ENCODE peak calls at places on chromosomes 16 and 17, in five cellular contexts. One of them, this sample, is unnamed.
A peak's percentile ranks its signal among the peaks of the same experiment; 100 is the strongest.

GRCh38 chr16:83989300-83989699 is 21.3 kb downstream of the NECAB2 start:
- DNase-seq in cardiac muscle cell: no peak
- DNase-seq in A549: no peak
- DNase-seq in CD8-positive, alpha-beta T cell: no peak
- DNase-seq in heart right ventricle: no peak
- DNase-seq in this sample: no peak

GRCh38 chr17:74646231-74646630 is 22.7 kb upstream of the CD300E start:
- DNase-seq in cardiac muscle cell: no peak
- DNase-seq in A549: peak; percentile 62
- DNase-seq in CD8-positive, alpha-beta T cell: no peak
- DNase-seq in heart right ventricle: no peak
- DNase-seq in this sample: no peak

GRCh38 chr17:83082899-83083367 is 3.5 kb downstream of the METRNL start:
- DNase-seq in cardiac muscle cell: no peak
- DNase-seq in A549: no peak
- DNase-seq in CD8-positive, alpha-beta T cell: no peak
- DNase-seq in heart right ventricle: no peak
- DNase-seq in this sample: no peak

GRCh38 chr17:81957691-81958432 is 3.1 kb downstream of the NOTUM start:
- DNase-seq in cardiac muscle cell: no peak
- DNase-seq in A549: no peak
- DNase-seq in CD8-positive, alpha-beta T cell: no peak
- DNase-seq in heart right ventricle: no peak
- DNase-seq in this sample: no peak

GRCh38 chr17:62162898-62163297 is 97.8 kb upstream of the MED13 start:
- DNase-seq in cardiac muscle cell: no peak
- DNase-seq in A549: no peak
- DNase-seq in CD8-positive, alpha-beta T cell: no peak
- DNase-seq in heart right ventricle: no peak
- DNase-seq in this sample: no peak

GRCh38 chr17:38510424-38511125 is 82.3 kb downstream of the ARHGAP23 start:
- DNase-seq in cardiac muscle cell: peak; percentile 81
- DNase-seq in A549: no peak
- DNase-seq in CD8-positive, alpha-beta T cell: no peak
- DNase-seq in heart right ventricle: no peak
- DNase-seq in this sample: no peak

GRCh38 chr17:66190738-66191606 is 961 bp downstream of the CEP112 start:
- DNase-seq in cardiac muscle cell: peak; percentile 24
- DNase-seq in A549: peak; percentile 16
- DNase-seq in CD8-positive, alpha-beta T cell: no peak
- DNase-seq in heart right ventricle: peak; percentile 7
- DNase-seq in this sample: no peak

GRCh38 chr17:4833941-4834501 is 881 bp downstream of the MINK1 start:
- DNase-seq in cardiac muscle cell: peak; percentile 58
- DNase-seq in A549: peak; percentile 26
- DNase-seq in CD8-positive, alpha-beta T cell: no peak
- DNase-seq in heart right ventricle: peak; percentile 38
- DNase-seq in this sample: peak; percentile 32

GRCh38 chr16:10113248-10113647 is 69.0 kb downstream of the GRIN2A start:
- DNase-seq in cardiac muscle cell: no peak
- DNase-seq in A549: no peak
- DNase-seq in CD8-positive, alpha-beta T cell: no peak
- DNase-seq in heart right ventricle: no peak
- DNase-seq in this sample: no peak

GRCh38 chr17:57370583-57370982 is 114.3 kb downstream of the MSI2 start:
- DNase-seq in cardiac muscle cell: no peak
- DNase-seq in A549: no peak
- DNase-seq in CD8-positive, alpha-beta T cell: no peak
- DNase-seq in heart right ventricle: no peak
- DNase-seq in this sample: no peak
- H3K27ac ChIP-seq in cardiac muscle cell: peak overlapping the region; percentile 48
- H3K27ac ChIP-seq in A549: peak overlapping the region; percentile 88
- H3K27ac ChIP-seq in CD8-positive, alpha-beta T cell: no peak overlapping the region
- H3K27ac ChIP-seq in heart right ventricle: no peak overlapping the region
- H3K27ac ChIP-seq in this sample: no peak overlapping the region

DNA sequence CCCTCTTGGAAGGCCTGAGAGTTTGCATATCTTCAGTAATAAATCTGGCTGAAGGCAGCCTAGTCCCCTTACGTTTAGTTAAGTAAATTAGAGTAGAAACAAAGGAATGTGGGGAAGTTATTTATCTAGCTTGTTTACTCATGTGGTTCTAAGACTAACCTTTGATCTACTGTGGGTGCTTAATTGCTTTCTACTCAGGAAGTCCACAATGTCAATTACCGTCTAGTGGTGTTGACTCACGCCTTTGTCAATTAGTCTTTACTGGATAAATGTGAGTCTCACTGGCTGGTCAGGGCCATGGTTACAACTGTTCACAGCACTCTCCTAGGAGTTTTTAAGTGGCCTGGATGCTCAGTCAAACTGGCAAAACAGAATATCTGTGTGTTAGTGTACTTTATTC is 2338.4 kb downstream of the TP53TG3F start:
- DNase-seq in cardiac muscle cell: no peak
- DNase-seq in A549: no peak
- DNase-seq in CD8-positive, alpha-beta T cell: no peak
- DNase-seq in heart right ventricle: no peak
- DNase-seq in this sample: no peak
- H3K9me3 ChIP-seq in cardiac muscle cell: no peaks in the 10 kb centered on the region
- H3K9me3 ChIP-seq in A549: no peaks in the 10 kb centered on the region
- H3K9me3 ChIP-seq in CD8-positive, alpha-beta T cell: peaks cover 4% of the 10 kb centered on the region
- H3K9me3 ChIP-seq in heart right ventricle: peaks cover 73% of the 10 kb centered on the region
- H3K9me3 ChIP-seq in this sample: no peaks in the 10 kb centered on the region

DNA sequence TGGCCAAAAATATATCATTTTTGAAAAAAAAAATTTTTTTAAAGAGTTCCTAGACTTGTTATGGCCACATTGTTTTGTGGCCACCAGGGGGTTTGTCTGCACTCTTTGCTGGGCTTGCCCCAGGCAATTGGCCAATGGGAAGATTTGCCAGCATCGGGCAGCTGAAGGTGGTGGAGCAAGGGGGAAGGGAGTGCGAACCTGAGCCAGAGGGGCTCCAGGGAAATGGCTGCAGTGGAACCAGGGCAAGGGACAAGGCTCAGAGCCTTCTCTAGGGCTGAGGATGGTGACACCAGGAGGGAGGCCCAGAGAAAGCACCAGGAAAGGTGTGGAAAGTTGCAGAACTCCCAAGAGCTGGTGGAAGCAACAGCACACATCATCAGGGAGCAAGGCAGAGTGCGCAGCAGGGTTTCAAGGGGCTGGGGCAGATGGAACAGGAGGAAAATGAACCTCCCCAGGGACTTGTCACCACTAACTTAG is 15.5 kb upstream of the CMIP start:
- DNase-seq in cardiac muscle cell: peak; percentile 48
- DNase-seq in A549: peak; percentile 72
- DNase-seq in CD8-positive, alpha-beta T cell: no peak
- DNase-seq in heart right ventricle: no peak
- DNase-seq in this sample: no peak
- H3K4me1 ChIP-seq in cardiac muscle cell: no peaks in the 10 kb centered on the region
- H3K4me1 ChIP-seq in A549: peaks cover 38% of the 10 kb centered on the region
- H3K4me1 ChIP-seq in CD8-positive, alpha-beta T cell: peaks cover 5% of the 10 kb centered on the region
- H3K4me1 ChIP-seq in heart right ventricle: no peaks in the 10 kb centered on the region
- H3K4me1 ChIP-seq in this sample: no peaks in the 10 kb centered on the region

GRCh38 chr16:51509336-51509735 is 358.3 kb upstream of the SALL1 start:
- DNase-seq in cardiac muscle cell: no peak
- DNase-seq in A549: peak; percentile 17
- DNase-seq in CD8-positive, alpha-beta T cell: no peak
- DNase-seq in heart right ventricle: no peak
- DNase-seq in this sample: no peak

GRCh38 chr16:51507286-51507685 is 356.2 kb upstream of the SALL1 start:
- DNase-seq in cardiac muscle cell: no peak
- DNase-seq in A549: no peak
- DNase-seq in CD8-positive, alpha-beta T cell: no peak
- DNase-seq in heart right ventricle: no peak
- DNase-seq in this sample: no peak

GRCh38 chr16:51510416-51510815 is 359.3 kb upstream of the SALL1 start:
- DNase-seq in cardiac muscle cell: no peak
- DNase-seq in A549: no peak
- DNase-seq in CD8-positive, alpha-beta T cell: no peak
- DNase-seq in heart right ventricle: no peak
- DNase-seq in this sample: no peak

GRCh38 chr16:51508813-51509212 is 357.7 kb upstream of the SALL1 start:
- DNase-seq in cardiac muscle cell: no peak
- DNase-seq in A549: no peak
- DNase-seq in CD8-positive, alpha-beta T cell: no peak
- DNase-seq in heart right ventricle: no peak
- DNase-seq in this sample: no peak
- H3K27ac ChIP-seq in cardiac muscle cell: no peak overlapping the region
- H3K27ac ChIP-seq in A549: no peak overlapping the region
- H3K27ac ChIP-seq in CD8-positive, alpha-beta T cell: no peak overlapping the region
- H3K27ac ChIP-seq in heart right ventricle: no peak overlapping the region
- H3K27ac ChIP-seq in this sample: no peak overlapping the region

This sample was measured in tibial artery.